ENCODE peak calls at places on chromosomes 3 and 15, in five cellular contexts. One of them, this sample, is unnamed.

GRCh38 chr3:160618363-160618762 is 53.0 kb upstream of the KPNA4 start:
- DNase-seq in cardiac fibroblast: no peak
- DNase-seq in non-pigmented ciliary epithelial cell: no peak
- DNase-seq in fibroblast of the conjunctiva: no peak
- DNase-seq in endothelial cell: no peak
- DNase-seq in this sample: no peak

GRCh38 chr3:167983583-167983982 is 112.1 kb downstream of the GOLIM4 start:
- DNase-seq in non-pigmented ciliary epithelial cell: no peak
- DNase-seq in fibroblast of the conjunctiva: no peak
- DNase-seq in endothelial cell: no peak
- DNase-seq in cardiac fibroblast: no peak
- DNase-seq in this sample: no peak

GRCh38 chr3:128575777-128576176 is 74.8 kb downstream of the RPN1 start:
- DNase-seq in cardiac fibroblast: no peak
- DNase-seq in endothelial cell: no peak
- DNase-seq in non-pigmented ciliary epithelial cell: no peak
- DNase-seq in fibroblast of the conjunctiva: no peak
- DNase-seq in this sample: no peak

GRCh38 chr15:76204916-76205460 is 106.3 kb downstream of the ETFA start:
- DNase-seq in fibroblast of the conjunctiva: no peak
- DNase-seq in endothelial cell: no peak
- DNase-seq in cardiac fibroblast: no peak
- DNase-seq in non-pigmented ciliary epithelial cell: no peak
- DNase-seq in this sample: no peak

GRCh38 chr3:127618891-127619290 is 10.1 kb upstream of the PODXL2 start:
- DNase-seq in non-pigmented ciliary epithelial cell: no peak
- DNase-seq in endothelial cell: no peak
- DNase-seq in fibroblast of the conjunctiva: no peak
- DNase-seq in cardiac fibroblast: no peak
- DNase-seq in this sample: no peak

GRCh38 chr3:134666466-134666865 is 15.6 kb upstream of the KY start:
- DNase-seq in fibroblast of the conjunctiva: no peak
- DNase-seq in non-pigmented ciliary epithelial cell: no peak
- DNase-seq in endothelial cell: no peak
- DNase-seq in cardiac fibroblast: peak
- DNase-seq in this sample: peak

GRCh38 chr15:93025625-93025982 is 63.4 kb downstream of the RGMA start:
- DNase-seq in endothelial cell: no peak
- DNase-seq in non-pigmented ciliary epithelial cell: no peak
- DNase-seq in cardiac fibroblast: no peak
- DNase-seq in fibroblast of the conjunctiva: no peak
- DNase-seq in this sample: no peak

GRCh38 chr3:116863842-116864626 is 154.5 kb downstream of the TUSC7 start:
- DNase-seq in endothelial cell: peak
- DNase-seq in fibroblast of the conjunctiva: peak
- DNase-seq in cardiac fibroblast: peak
- DNase-seq in non-pigmented ciliary epithelial cell: peak
- DNase-seq in this sample: peak

GRCh38 chr3:27134165-27134796 is 234.9 kb downstream of the NEK10 start:
- DNase-seq in fibroblast of the conjunctiva: peak
- DNase-seq in cardiac fibroblast: peak
- DNase-seq in non-pigmented ciliary epithelial cell: peak
- DNase-seq in endothelial cell: peak
- DNase-seq in this sample: peak

GRCh38 chr3:47877288-47877687 is 74.3 kb downstream of the DHX30 start:
- DNase-seq in cardiac fibroblast: peak
- DNase-seq in endothelial cell: no peak
- DNase-seq in non-pigmented ciliary epithelial cell: no peak
- DNase-seq in fibroblast of the conjunctiva: no peak
- DNase-seq in this sample: peak

GRCh38 chr3:48662753-48663488 is at the start of gene CELSR3:
- DNase-seq in fibroblast of the conjunctiva: peak
- DNase-seq in non-pigmented ciliary epithelial cell: peak
- DNase-seq in endothelial cell: peak
- DNase-seq in cardiac fibroblast: peak
- DNase-seq in this sample: peak

GRCh38 chr15:100220058-100220728 is 121.6 kb downstream of the ADAMTS17 start:
- DNase-seq in cardiac fibroblast: no peak
- DNase-seq in non-pigmented ciliary epithelial cell: no peak
- DNase-seq in fibroblast of the conjunctiva: no peak
- DNase-seq in endothelial cell: no peak
- DNase-seq in this sample: no peak

GRCh38 chr3:140588558-140588957 is 89.3 kb upstream of the TRIM42 start:
- DNase-seq in non-pigmented ciliary epithelial cell: no peak
- DNase-seq in endothelial cell: no peak
- DNase-seq in cardiac fibroblast: no peak
- DNase-seq in fibroblast of the conjunctiva: no peak
- DNase-seq in this sample: no peak

GRCh38 chr3:17494117-17494809 is 248.2 kb downstream of the TBC1D5 start:
- DNase-seq in cardiac fibroblast: peak
- DNase-seq in fibroblast of the conjunctiva: no peak
- DNase-seq in non-pigmented ciliary epithelial cell: no peak
- DNase-seq in endothelial cell: no peak
- DNase-seq in this sample: no peak

GRCh38 chr15:91919014-91919534 is 65.6 kb downstream of the SLCO3A1 start:
- DNase-seq in endothelial cell: no peak
- DNase-seq in cardiac fibroblast: no peak
- DNase-seq in non-pigmented ciliary epithelial cell: no peak
- DNase-seq in fibroblast of the conjunctiva: no peak
- DNase-seq in this sample: no peak

GRCh38 chr3:80533553-80533952 is 765.8 kb upstream of the ROBO1 start:
- DNase-seq in endothelial cell: no peak
- DNase-seq in non-pigmented ciliary epithelial cell: no peak
- DNase-seq in fibroblast of the conjunctiva: no peak
- DNase-seq in cardiac fibroblast: peak
- DNase-seq in this sample: no peak

GRCh38 chr3:9158865-9159630 is 90.4 kb downstream of the SRGAP3 start:
- DNase-seq in cardiac fibroblast: no peak
- DNase-seq in fibroblast of the conjunctiva: no peak
- DNase-seq in endothelial cell: no peak
- DNase-seq in non-pigmented ciliary epithelial cell: no peak
- DNase-seq in this sample: no peak

GRCh38 chr3:79947469-79947868 is 179.7 kb upstream of the ROBO1 start:
- DNase-seq in endothelial cell: no peak
- DNase-seq in non-pigmented ciliary epithelial cell: no peak
- DNase-seq in fibroblast of the conjunctiva: no peak
- DNase-seq in cardiac fibroblast: peak
- DNase-seq in this sample: no peak

GRCh38 chr3:71541313-71541712 is 42.2 kb downstream of the FOXP1 start:
- DNase-seq in non-pigmented ciliary epithelial cell: no peak
- DNase-seq in cardiac fibroblast: no peak
- DNase-seq in fibroblast of the conjunctiva: no peak
- DNase-seq in endothelial cell: no peak
- DNase-seq in this sample: peak

GRCh38 chr3:148466143-148466542 is 231.6 kb upstream of the AGTR1 start:
- DNase-seq in cardiac fibroblast: peak
- DNase-seq in fibroblast of the conjunctiva: no peak
- DNase-seq in endothelial cell: no peak
- DNase-seq in non-pigmented ciliary epithelial cell: peak
- DNase-seq in this sample: peak

GRCh38 chr3:135248217-135248616 is 453.2 kb downstream of the EPHB1 start:
- DNase-seq in non-pigmented ciliary epithelial cell: no peak
- DNase-seq in endothelial cell: no peak
- DNase-seq in cardiac fibroblast: no peak
- DNase-seq in fibroblast of the conjunctiva: no peak
- DNase-seq in this sample: no peak

GRCh38 chr3:67383379-67383778 is 271.0 kb downstream of the SUCLG2 start:
- DNase-seq in endothelial cell: no peak
- DNase-seq in cardiac fibroblast: no peak
- DNase-seq in fibroblast of the conjunctiva: no peak
- DNase-seq in non-pigmented ciliary epithelial cell: no peak
- DNase-seq in this sample: no peak

GRCh38 chr3:94234177-94234788 is 171.4 kb downstream of the NSUN3 start:
- DNase-seq in endothelial cell: peak
- DNase-seq in non-pigmented ciliary epithelial cell: no peak
- DNase-seq in fibroblast of the conjunctiva: peak
- DNase-seq in cardiac fibroblast: peak
- DNase-seq in this sample: peak

GRCh38 chr3:117695321-117695720 is 985.7 kb downstream of the TUSC7 start:
- DNase-seq in endothelial cell: no peak
- DNase-seq in cardiac fibroblast: peak
- DNase-seq in fibroblast of the conjunctiva: peak
- DNase-seq in non-pigmented ciliary epithelial cell: no peak
- DNase-seq in this sample: peak

This sample was measured in EH.